ENCODE peak calls at places on chromosomes 7 and 10, in four cellular contexts. V, M, Z and W are unnamed samples.
A peak's percentile ranks its signal among the peaks of the same experiment; 100 is the strongest.

GRCh38 chr10:75640381-75640780 is 209.0 kb downstream of the LRMDA start:
- DNase-seq in V (no peak), M (no peak), Z (no peak), W (no peak)

GRCh38 chr7:118372530-118372929 is 148.0 kb downstream of the ANKRD7 start:
- DNase-seq in V (peak; percentile 24), M (no peak), Z (no peak), W (peak; percentile 6)

GRCh38 chr7:151755131-151755787 is 121.7 kb downstream of the PRKAG2 start:
- DNase-seq in V (no peak), M (no peak), Z (no peak), W (no peak)

GRCh38 chr7:137667633-137668387 is 179.0 kb downstream of the DGKI start:
- DNase-seq in V (no peak), M (no peak), Z (no peak), W (no peak)

GRCh38 chr10:85421421-85421820 is 945.2 kb downstream of the GRID1 start:
- DNase-seq in V (no peak), M (no peak), Z (no peak), W (no peak)

GRCh38 chr7:129433823-129434171 is 435 bp upstream of the STRIP2 start:
- DNase-seq in V (no peak), M (peak; percentile 74), Z (peak; percentile 65), W (no peak)

GRCh38 chr10:16957038-16957437 is 139.8 kb upstream of the RSU1 start:
- DNase-seq in V (no peak), M (no peak), Z (no peak), W (no peak)

GRCh38 chr10:10914129-10914528 is 103.5 kb upstream of the CELF2 start:
- DNase-seq in V (no peak), M (no peak), Z (no peak), W (no peak)

GRCh38 chr10:32149257-32149955 is 93.2 kb upstream of the KIF5B start:
- DNase-seq in V (no peak), M (no peak), Z (no peak), W (peak; percentile 15)

GRCh38 chr7:25098096-25099046 is 26.7 kb downstream of the CYCS start:
- DNase-seq in V (peak; percentile 61), M (peak; percentile 58), Z (peak; percentile 58), W (peak; percentile 67)

GRCh38 chr7:22275574-22276150 is 81.3 kb downstream of the RAPGEF5 start:
- DNase-seq in V (no peak), M (no peak), Z (no peak), W (no peak)

DNA sequence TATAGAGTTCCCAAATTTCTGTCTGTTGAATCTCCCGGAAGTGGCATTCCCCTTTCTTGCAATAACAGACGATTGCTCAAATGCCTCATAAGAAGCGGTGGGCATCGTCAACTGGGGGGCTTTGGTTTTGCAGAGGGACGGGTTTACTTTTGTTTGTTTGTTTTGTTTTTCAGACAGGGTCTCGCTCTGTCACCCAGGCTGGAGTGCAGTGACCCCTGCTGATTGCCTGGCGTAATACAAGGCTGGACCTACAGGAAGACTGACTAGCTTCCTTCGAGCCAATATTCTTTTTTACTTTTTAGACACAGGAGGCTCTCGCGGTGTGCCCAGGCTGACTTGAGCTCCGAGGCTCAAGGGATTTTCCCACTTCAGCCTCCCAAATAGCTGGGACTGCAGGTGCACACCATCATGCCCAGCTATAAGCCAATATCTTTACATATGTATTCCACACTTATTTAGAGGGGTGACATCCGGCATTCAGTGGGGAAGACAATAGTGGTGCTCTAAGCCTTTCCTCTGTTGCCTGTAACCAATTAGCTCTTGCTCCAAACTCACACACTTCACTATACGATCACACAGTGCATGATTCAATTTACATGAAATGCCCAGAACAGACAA is 58.1 kb downstream of the FHIP2A start:
- DNase-seq in V (peak; percentile 30), M (peak; percentile 72), Z (peak; percentile 17), W (peak; percentile 59)
- TF ChIP-seq ELF4 in V (no peak), M (no peak), Z (no peak), W (no peak)

GRCh38 chr10:124093076-124093773 is at the start of gene CHST15:
- DNase-seq in V (no peak), M (peak; percentile 71), Z (peak; percentile 86), W (peak; percentile 77)

GRCh38 chr10:124090630-124091209 is 2.7 kb downstream of the CHST15 start:
- DNase-seq in V (no peak), M (no peak), Z (peak; percentile 34), W (no peak)

GRCh38 chr10:124089859-124090258 is 3.5 kb downstream of the CHST15 start:
- DNase-seq in V (no peak), M (no peak), Z (no peak), W (no peak)

GRCh38 chr10:124092270-124093075 is 925 bp downstream of the CHST15 start:
- DNase-seq in V (peak; percentile 16), M (peak; percentile 62), Z (no peak), W (peak; percentile 71)

GRCh38 chr10:124091646-124092269 is 1.6 kb downstream of the CHST15 start:
- DNase-seq in V (no peak), M (peak; percentile 59), Z (no peak), W (no peak)
- TF ChIP-seq ELF4 in V (no peak), M (no peak), Z (no peak), W (no peak)

GRCh38 chr7:6618621-6619020 is 3.2 kb downstream of the ZNF853 start:
- DNase-seq in V (no peak), M (no peak), Z (no peak), W (no peak)
- TF ChIP-seq ELF4 in V (no peak), M (no peak), Z (no peak), W (no peak)

GRCh38 chr10:108130575-108130974 is 966.1 kb upstream of the SORCS1 start:
- DNase-seq in V (no peak), M (no peak), Z (no peak), W (no peak)

DNA sequence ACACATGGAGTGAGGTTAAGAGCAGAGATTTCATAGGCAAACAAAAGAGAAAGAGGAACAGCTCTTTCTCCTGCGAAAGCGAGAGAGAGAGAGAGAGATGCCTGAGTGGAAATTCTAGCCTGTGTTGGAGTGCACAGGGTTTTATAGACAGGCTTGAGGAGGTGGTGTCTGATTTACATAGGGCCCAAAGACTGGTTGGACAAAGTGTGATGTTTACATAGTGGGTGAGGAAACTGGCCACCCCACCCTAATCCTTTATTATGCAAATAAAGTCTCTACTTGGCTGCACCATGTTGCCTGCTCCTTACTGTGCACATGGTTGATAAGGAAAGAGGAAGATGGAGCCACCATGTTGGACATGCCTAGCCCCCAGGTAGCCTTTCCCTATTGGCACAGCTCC is 967.8 kb upstream of the SORCS1 start:
- DNase-seq in V (no peak), M (no peak), Z (no peak), W (no peak)
- TF ChIP-seq ELF4 in V (no peak), M (no peak), Z (no peak), W (no peak)

GRCh38 chr7:50805425-50806130 is 22.9 kb upstream of the GRB10 start:
- DNase-seq in V (peak; percentile 4), M (no peak), Z (no peak), W (no peak)
- TF ChIP-seq ELF4 in V (no peak), M (no peak), Z (no peak), W (no peak)

DNA sequence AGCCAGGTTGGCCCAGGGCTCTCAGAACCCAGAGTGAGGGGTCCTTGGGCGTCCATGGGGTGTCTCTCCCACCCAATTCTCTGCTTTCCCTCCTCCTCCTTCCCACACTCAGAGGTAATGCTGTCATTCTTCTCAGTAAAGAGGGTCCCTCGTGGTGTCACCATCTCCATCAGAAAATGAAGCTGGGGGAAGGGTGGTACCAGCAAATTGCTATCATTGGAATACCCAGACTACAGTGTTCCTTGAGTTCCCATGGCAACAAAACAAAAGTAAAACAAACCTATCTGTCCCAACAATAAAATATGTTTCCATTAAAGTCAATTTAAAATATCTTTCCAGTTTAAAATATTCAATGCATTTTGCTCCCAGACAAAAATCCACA is 181.9 kb downstream of the ARID5B start:
- DNase-seq in V (peak; percentile 15), M (no peak), Z (no peak), W (peak; percentile 25)
- TF ChIP-seq ELF4 in V (no peak), M (no peak), Z (no peak), W (no peak)

GRCh38 chr10:18217577-18217976 is 77.4 kb downstream of the CACNB2 start:
- DNase-seq in V (no peak), M (no peak), Z (no peak), W (no peak)

GRCh38 chr10:18214692-18215563 is 74.7 kb downstream of the CACNB2 start:
- DNase-seq in V (no peak), M (peak; percentile 61), Z (peak; percentile 16), W (peak; percentile 55)

GRCh38 chr10:18219096-18219495 is 78.9 kb downstream of the CACNB2 start:
- DNase-seq in V (no peak), M (no peak), Z (no peak), W (no peak)

GRCh38 chr10:18211862-18212261 is 71.6 kb downstream of the CACNB2 start:
- DNase-seq in V (no peak), M (no peak), Z (no peak), W (no peak)

GRCh38 chr10:18216482-18216881 is 76.3 kb downstream of the CACNB2 start:
- DNase-seq in V (no peak), M (no peak), Z (peak; percentile 3), W (no peak)
- TF ChIP-seq ELF4 in V (no peak), M (no peak), Z (no peak), W (no peak)

GRCh38 chr10:69327463-69328345 is 49.4 kb downstream of the HK1 start:
- DNase-seq in V (no peak), M (no peak), Z (no peak), W (no peak)
- TF ChIP-seq ELF4 in V (no peak), M (no peak), Z (no peak), W (no peak)

GRCh38 chr7:77395543-77395942 is 20.6 kb downstream of the GSAP start:
- DNase-seq in V (no peak), M (no peak), Z (no peak), W (no peak)
- TF ChIP-seq ELF4 in V (no peak), M (no peak), Z (no peak), W (no peak)